ENCODE peak calls at places on chromosomes 1 and 21, in nine cellular contexts. One of them, this sample, is unnamed. For H3K4me1 and H3K9me3, the result is how much of the 10 kb centered on the place peaks cover.

GRCh38 chr1:179228783-179229213 is 679 bp downstream of the ABL2 start:
- DNase-seq in thyroid gland: peak
- DNase-seq in CD8-positive, alpha-beta T cell: no peak
- DNase-seq in CD8-positive, alpha-beta memory T cell: peak
- DNase-seq in kidney: peak
- DNase-seq in CD4-positive, alpha-beta memory T cell: peak
- DNase-seq in heart right ventricle: peak
- DNase-seq in cardiac muscle cell: peak
- DNase-seq in neuronal stem cell: peak
- DNase-seq in this sample: no peak

GRCh38 chr1:225834417-225835329 is 24.7 kb downstream of the EPHX1 start:
- DNase-seq in CD8-positive, alpha-beta memory T cell: no peak
- DNase-seq in CD8-positive, alpha-beta T cell: no peak
- DNase-seq in neuronal stem cell: no peak
- DNase-seq in heart right ventricle: peak
- DNase-seq in cardiac muscle cell: no peak
- DNase-seq in thyroid gland: peak
- DNase-seq in kidney: peak
- DNase-seq in CD4-positive, alpha-beta memory T cell: no peak
- DNase-seq in this sample: no peak

GRCh38 chr1:178973671-178974091 is 52.0 kb upstream of the FAM20B start:
- DNase-seq in kidney: no peak
- DNase-seq in heart right ventricle: no peak
- DNase-seq in CD4-positive, alpha-beta memory T cell: no peak
- DNase-seq in thyroid gland: no peak
- DNase-seq in neuronal stem cell: no peak
- DNase-seq in cardiac muscle cell: no peak
- DNase-seq in CD8-positive, alpha-beta memory T cell: no peak
- DNase-seq in CD8-positive, alpha-beta T cell: no peak
- DNase-seq in this sample: no peak

GRCh38 chr1:213035573-213035972 is 15.5 kb upstream of the RPS6KC1 start:
- DNase-seq in heart right ventricle: no peak
- DNase-seq in thyroid gland: no peak
- DNase-seq in CD8-positive, alpha-beta memory T cell: no peak
- DNase-seq in neuronal stem cell: no peak
- DNase-seq in CD8-positive, alpha-beta T cell: no peak
- DNase-seq in kidney: no peak
- DNase-seq in CD4-positive, alpha-beta memory T cell: no peak
- DNase-seq in cardiac muscle cell: no peak
- DNase-seq in this sample: no peak

GRCh38 chr1:79682478-79682877 is 675.9 kb upstream of the ADGRL4 start:
- DNase-seq in cardiac muscle cell: no peak
- DNase-seq in CD8-positive, alpha-beta memory T cell: no peak
- DNase-seq in thyroid gland: no peak
- DNase-seq in kidney: no peak
- DNase-seq in neuronal stem cell: no peak
- DNase-seq in CD8-positive, alpha-beta T cell: no peak
- DNase-seq in CD4-positive, alpha-beta memory T cell: no peak
- DNase-seq in heart right ventricle: no peak
- DNase-seq in this sample: no peak

GRCh38 chr21:42097860-42098259 is 26.7 kb downstream of the UMODL1 start:
- DNase-seq in CD4-positive, alpha-beta memory T cell: no peak
- DNase-seq in heart right ventricle: no peak
- DNase-seq in thyroid gland: peak
- DNase-seq in CD8-positive, alpha-beta T cell: no peak
- DNase-seq in neuronal stem cell: no peak
- DNase-seq in kidney: peak
- DNase-seq in cardiac muscle cell: no peak
- DNase-seq in CD8-positive, alpha-beta memory T cell: no peak
- DNase-seq in this sample: no peak

GRCh38 chr1:18799454-18799853 is 60.0 kb downstream of the TAS1R2 start:
- DNase-seq in CD8-positive, alpha-beta memory T cell: no peak
- DNase-seq in kidney: no peak
- DNase-seq in thyroid gland: no peak
- DNase-seq in neuronal stem cell: no peak
- DNase-seq in CD8-positive, alpha-beta T cell: no peak
- DNase-seq in heart right ventricle: no peak
- DNase-seq in CD4-positive, alpha-beta memory T cell: no peak
- DNase-seq in cardiac muscle cell: no peak
- DNase-seq in this sample: no peak

GRCh38 chr1:85504417-85504816 is 39.5 kb upstream of the DDAH1 start:
- DNase-seq in CD8-positive, alpha-beta memory T cell: no peak
- DNase-seq in CD8-positive, alpha-beta T cell: no peak
- DNase-seq in kidney: no peak
- DNase-seq in thyroid gland: no peak
- DNase-seq in CD4-positive, alpha-beta memory T cell: no peak
- DNase-seq in neuronal stem cell: no peak
- DNase-seq in heart right ventricle: no peak
- DNase-seq in cardiac muscle cell: no peak
- DNase-seq in this sample: no peak

GRCh38 chr1:183073320-183073719 is 50.1 kb downstream of the LAMC1 start:
- DNase-seq in kidney: no peak
- DNase-seq in CD4-positive, alpha-beta memory T cell: no peak
- DNase-seq in heart right ventricle: no peak
- DNase-seq in neuronal stem cell: no peak
- DNase-seq in CD8-positive, alpha-beta T cell: no peak
- DNase-seq in CD8-positive, alpha-beta memory T cell: no peak
- DNase-seq in thyroid gland: peak
- DNase-seq in cardiac muscle cell: peak
- DNase-seq in this sample: no peak

GRCh38 chr1:71919812-71920509 is 362.4 kb downstream of the NEGR1 start:
- DNase-seq in cardiac muscle cell: no peak
- DNase-seq in heart right ventricle: no peak
- DNase-seq in CD8-positive, alpha-beta memory T cell: no peak
- DNase-seq in CD8-positive, alpha-beta T cell: no peak
- DNase-seq in CD4-positive, alpha-beta memory T cell: no peak
- DNase-seq in neuronal stem cell: no peak
- DNase-seq in kidney: no peak
- DNase-seq in thyroid gland: no peak
- DNase-seq in this sample: no peak

GRCh38 chr21:43618940-43619339 is 40.3 kb downstream of the HSF2BP start:
- DNase-seq in CD4-positive, alpha-beta memory T cell: no peak
- DNase-seq in heart right ventricle: no peak
- DNase-seq in CD8-positive, alpha-beta memory T cell: no peak
- DNase-seq in CD8-positive, alpha-beta T cell: no peak
- DNase-seq in thyroid gland: no peak
- DNase-seq in cardiac muscle cell: no peak
- DNase-seq in kidney: no peak
- DNase-seq in neuronal stem cell: no peak
- DNase-seq in this sample: no peak

GRCh38 chr1:111559736-111560279 is 56.4 kb upstream of the ADORA3 start:
- DNase-seq in neuronal stem cell: no peak
- DNase-seq in kidney: no peak
- DNase-seq in thyroid gland: no peak
- DNase-seq in CD8-positive, alpha-beta memory T cell: no peak
- DNase-seq in heart right ventricle: no peak
- DNase-seq in CD8-positive, alpha-beta T cell: no peak
- DNase-seq in CD4-positive, alpha-beta memory T cell: no peak
- DNase-seq in cardiac muscle cell: peak
- DNase-seq in this sample: no peak

GRCh38 chr1:157176016-157176415 is 37.8 kb upstream of the ETV3 start:
- DNase-seq in kidney: no peak
- DNase-seq in CD8-positive, alpha-beta memory T cell: no peak
- DNase-seq in CD4-positive, alpha-beta memory T cell: no peak
- DNase-seq in cardiac muscle cell: no peak
- DNase-seq in heart right ventricle: no peak
- DNase-seq in CD8-positive, alpha-beta T cell: no peak
- DNase-seq in thyroid gland: no peak
- DNase-seq in neuronal stem cell: no peak
- DNase-seq in this sample: no peak
- H3K4me1 ChIP-seq in kidney: under half
- H3K4me1 ChIP-seq in CD8-positive, alpha-beta memory T cell: under half
- H3K4me1 ChIP-seq in CD4-positive, alpha-beta memory T cell: under half
- H3K4me1 ChIP-seq in cardiac muscle cell: under half
- H3K4me1 ChIP-seq in heart right ventricle: under half
- H3K4me1 ChIP-seq in CD8-positive, alpha-beta T cell: under half
- H3K4me1 ChIP-seq in thyroid gland: under half
- H3K4me1 ChIP-seq in neuronal stem cell: under half
- H3K4me1 ChIP-seq in this sample: under half

GRCh38 chr1:163055005-163055404 is 14.2 kb upstream of the RGS4 start:
- DNase-seq in cardiac muscle cell: peak
- DNase-seq in thyroid gland: no peak
- DNase-seq in kidney: no peak
- DNase-seq in CD4-positive, alpha-beta memory T cell: no peak
- DNase-seq in CD8-positive, alpha-beta memory T cell: no peak
- DNase-seq in heart right ventricle: no peak
- DNase-seq in neuronal stem cell: no peak
- DNase-seq in CD8-positive, alpha-beta T cell: no peak
- DNase-seq in this sample: no peak

GRCh38 chr1:163054056-163054706 is 15.0 kb upstream of the RGS4 start:
- DNase-seq in cardiac muscle cell: peak
- DNase-seq in kidney: no peak
- DNase-seq in neuronal stem cell: no peak
- DNase-seq in CD8-positive, alpha-beta T cell: no peak
- DNase-seq in thyroid gland: peak
- DNase-seq in heart right ventricle: no peak
- DNase-seq in CD4-positive, alpha-beta memory T cell: no peak
- DNase-seq in CD8-positive, alpha-beta memory T cell: no peak
- DNase-seq in this sample: no peak

GRCh38 chr1:163060343-163061007 is 8.7 kb upstream of the RGS4 start:
- DNase-seq in CD8-positive, alpha-beta memory T cell: no peak
- DNase-seq in cardiac muscle cell: no peak
- DNase-seq in neuronal stem cell: no peak
- DNase-seq in thyroid gland: no peak
- DNase-seq in kidney: no peak
- DNase-seq in CD4-positive, alpha-beta memory T cell: no peak
- DNase-seq in CD8-positive, alpha-beta T cell: no peak
- DNase-seq in heart right ventricle: no peak
- DNase-seq in this sample: no peak

GRCh38 chr1:163056832-163057231 is 12.3 kb upstream of the RGS4 start:
- DNase-seq in CD4-positive, alpha-beta memory T cell: no peak
- DNase-seq in kidney: no peak
- DNase-seq in neuronal stem cell: no peak
- DNase-seq in CD8-positive, alpha-beta T cell: no peak
- DNase-seq in cardiac muscle cell: no peak
- DNase-seq in CD8-positive, alpha-beta memory T cell: no peak
- DNase-seq in thyroid gland: no peak
- DNase-seq in heart right ventricle: no peak
- DNase-seq in this sample: no peak

GRCh38 chr1:163055531-163055930 is 13.6 kb upstream of the RGS4 start:
- DNase-seq in CD4-positive, alpha-beta memory T cell: no peak
- DNase-seq in neuronal stem cell: no peak
- DNase-seq in thyroid gland: no peak
- DNase-seq in CD8-positive, alpha-beta T cell: no peak
- DNase-seq in cardiac muscle cell: no peak
- DNase-seq in heart right ventricle: no peak
- DNase-seq in CD8-positive, alpha-beta memory T cell: no peak
- DNase-seq in kidney: no peak
- DNase-seq in this sample: no peak
- H3K27ac ChIP-seq in CD4-positive, alpha-beta memory T cell: no peak
- H3K27ac ChIP-seq in neuronal stem cell: no peak
- H3K27ac ChIP-seq in thyroid gland: no peak
- H3K27ac ChIP-seq in CD8-positive, alpha-beta T cell: no peak
- H3K27ac ChIP-seq in cardiac muscle cell: peak
- H3K27ac ChIP-seq in heart right ventricle: no peak
- H3K27ac ChIP-seq in CD8-positive, alpha-beta memory T cell: no peak
- H3K27ac ChIP-seq in kidney: no peak
- H3K27ac ChIP-seq in this sample: no peak

GRCh38 chr1:246526380-246526779 is 19.3 kb upstream of the SMYD3 start:
- DNase-seq in heart right ventricle: no peak
- DNase-seq in CD8-positive, alpha-beta T cell: no peak
- DNase-seq in cardiac muscle cell: no peak
- DNase-seq in kidney: no peak
- DNase-seq in CD4-positive, alpha-beta memory T cell: no peak
- DNase-seq in neuronal stem cell: no peak
- DNase-seq in thyroid gland: no peak
- DNase-seq in CD8-positive, alpha-beta memory T cell: no peak
- DNase-seq in this sample: no peak
- H3K9me3 ChIP-seq in heart right ventricle: under half
- H3K9me3 ChIP-seq in CD8-positive, alpha-beta T cell: under half
- H3K9me3 ChIP-seq in cardiac muscle cell: under half
- H3K9me3 ChIP-seq in kidney: under half
- H3K9me3 ChIP-seq in CD4-positive, alpha-beta memory T cell: under half
- H3K9me3 ChIP-seq in neuronal stem cell: under half
- H3K9me3 ChIP-seq in thyroid gland: under half
- H3K9me3 ChIP-seq in CD8-positive, alpha-beta memory T cell: under half
- H3K9me3 ChIP-seq in this sample: under half

DNA sequence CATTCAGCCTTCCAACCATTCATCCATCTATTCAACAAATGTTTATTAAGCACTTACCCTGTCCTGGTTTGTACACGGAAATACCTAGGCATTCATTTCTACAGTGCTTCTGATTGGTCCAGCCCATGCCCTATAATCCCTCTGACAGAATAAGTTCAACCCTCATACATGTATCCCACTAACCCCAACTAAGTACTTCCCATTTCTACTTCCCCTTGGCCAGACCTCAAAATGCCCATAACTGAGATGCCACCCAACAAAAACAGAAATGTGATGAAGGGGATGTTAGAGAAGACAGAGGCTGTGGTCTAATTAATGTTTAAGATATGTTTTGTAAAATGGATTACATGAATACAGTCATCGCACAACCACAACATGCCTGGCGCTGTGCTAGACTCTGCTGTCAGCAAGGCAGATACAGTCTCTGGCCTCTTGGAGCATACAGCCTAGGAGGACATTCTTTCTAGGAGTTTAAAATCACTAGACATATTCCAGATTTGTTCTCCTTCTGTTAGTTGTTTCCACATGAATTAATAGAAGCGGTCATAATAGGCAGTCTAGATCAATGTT is 6.4 kb downstream of the CD48 start:
- DNase-seq in CD8-positive, alpha-beta memory T cell: no peak
- DNase-seq in CD8-positive, alpha-beta T cell: no peak
- DNase-seq in neuronal stem cell: no peak
- DNase-seq in CD4-positive, alpha-beta memory T cell: no peak
- DNase-seq in kidney: no peak
- DNase-seq in cardiac muscle cell: no peak
- DNase-seq in heart right ventricle: no peak
- DNase-seq in thyroid gland: no peak
- DNase-seq in this sample: no peak
- H3K4me1 ChIP-seq in CD8-positive, alpha-beta memory T cell: half or more
- H3K4me1 ChIP-seq in CD8-positive, alpha-beta T cell: half or more
- H3K4me1 ChIP-seq in neuronal stem cell: under half
- H3K4me1 ChIP-seq in CD4-positive, alpha-beta memory T cell: half or more
- H3K4me1 ChIP-seq in kidney: under half
- H3K4me1 ChIP-seq in cardiac muscle cell: under half
- H3K4me1 ChIP-seq in heart right ventricle: under half
- H3K4me1 ChIP-seq in thyroid gland: under half
- H3K4me1 ChIP-seq in this sample: under half

DNA sequence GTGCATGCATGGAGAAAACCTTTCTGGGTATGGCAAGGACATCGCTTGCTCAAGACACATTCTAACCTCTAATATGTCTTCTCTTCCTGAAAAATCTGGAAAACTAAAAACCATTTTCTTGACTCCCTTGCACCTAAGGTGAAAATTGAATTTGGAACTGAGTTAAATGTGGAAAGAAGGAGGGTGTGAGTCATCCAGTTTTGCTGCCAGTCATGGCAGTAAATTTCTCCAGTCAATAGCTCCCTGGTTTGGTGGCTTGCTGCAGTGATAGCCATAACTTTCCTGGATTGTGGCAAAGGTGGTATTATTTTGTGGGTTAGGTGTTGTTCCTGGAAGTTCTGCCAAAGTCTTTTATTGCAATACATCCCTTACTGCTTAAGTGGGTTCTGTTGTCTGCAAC is 2.5 kb downstream of the ZCCHC17 start:
- DNase-seq in thyroid gland: no peak
- DNase-seq in neuronal stem cell: no peak
- DNase-seq in CD8-positive, alpha-beta T cell: no peak
- DNase-seq in heart right ventricle: no peak
- DNase-seq in kidney: no peak
- DNase-seq in CD4-positive, alpha-beta memory T cell: no peak
- DNase-seq in cardiac muscle cell: no peak
- DNase-seq in CD8-positive, alpha-beta memory T cell: no peak
- DNase-seq in this sample: no peak
- H3K27ac ChIP-seq in thyroid gland: no peak
- H3K27ac ChIP-seq in neuronal stem cell: no peak
- H3K27ac ChIP-seq in CD8-positive, alpha-beta T cell: no peak
- H3K27ac ChIP-seq in heart right ventricle: no peak
- H3K27ac ChIP-seq in kidney: no peak
- H3K27ac ChIP-seq in CD4-positive, alpha-beta memory T cell: no peak
- H3K27ac ChIP-seq in cardiac muscle cell: no peak
- H3K27ac ChIP-seq in CD8-positive, alpha-beta memory T cell: no peak
- H3K27ac ChIP-seq in this sample: no peak